ENCODE peak calls at places on chromosome 17, in six cellular contexts. One of them, this sample, is unnamed. For H3K4me1, the result is how much of the 10 kb centered on the place peaks cover.

GRCh38 chr17:17227608-17228520 is 9.1 kb downstream of the FLCN start:
- DNase-seq in naive thymus-derived CD4-positive, alpha-beta T cell: no peak
- DNase-seq in SJSA1: no peak
- DNase-seq in CD8-positive, alpha-beta T cell: no peak
- DNase-seq in fibroblast of lung: no peak
- DNase-seq in A673: peak
- DNase-seq in this sample: no peak

GRCh38 chr17:13209091-13209490 is 191.3 kb upstream of the ELAC2 start:
- DNase-seq in CD8-positive, alpha-beta T cell: no peak
- DNase-seq in SJSA1: no peak
- DNase-seq in naive thymus-derived CD4-positive, alpha-beta T cell: no peak
- DNase-seq in fibroblast of lung: peak
- DNase-seq in A673: no peak
- DNase-seq in this sample: no peak

GRCh38 chr17:16106161-16106891 is 106.7 kb downstream of the TTC19 start:
- DNase-seq in naive thymus-derived CD4-positive, alpha-beta T cell: no peak
- DNase-seq in SJSA1: no peak
- DNase-seq in fibroblast of lung: peak
- DNase-seq in CD8-positive, alpha-beta T cell: no peak
- DNase-seq in A673: peak
- DNase-seq in this sample: no peak

GRCh38 chr17:11644265-11645212 is 46.3 kb downstream of the DNAH9 start:
- DNase-seq in fibroblast of lung: peak
- DNase-seq in A673: peak
- DNase-seq in CD8-positive, alpha-beta T cell: peak
- DNase-seq in SJSA1: peak
- DNase-seq in naive thymus-derived CD4-positive, alpha-beta T cell: peak
- DNase-seq in this sample: peak

GRCh38 chr17:58204796-58205195 is 12.3 kb downstream of the EPX start:
- DNase-seq in CD8-positive, alpha-beta T cell: no peak
- DNase-seq in fibroblast of lung: peak
- DNase-seq in naive thymus-derived CD4-positive, alpha-beta T cell: no peak
- DNase-seq in A673: no peak
- DNase-seq in SJSA1: no peak
- DNase-seq in this sample: no peak

GRCh38 chr17:50003916-50004315 is 8.9 kb upstream of the DLX3 start:
- DNase-seq in fibroblast of lung: no peak
- DNase-seq in SJSA1: no peak
- DNase-seq in CD8-positive, alpha-beta T cell: no peak
- DNase-seq in A673: no peak
- DNase-seq in naive thymus-derived CD4-positive, alpha-beta T cell: no peak
- DNase-seq in this sample: no peak

GRCh38 chr17:17648762-17649161 is 32.5 kb upstream of the RAI1 start:
- DNase-seq in SJSA1: peak
- DNase-seq in naive thymus-derived CD4-positive, alpha-beta T cell: no peak
- DNase-seq in A673: no peak
- DNase-seq in CD8-positive, alpha-beta T cell: no peak
- DNase-seq in fibroblast of lung: no peak
- DNase-seq in this sample: no peak

GRCh38 chr17:35605753-35606152 is 18.6 kb downstream of the AP2B1 start:
- DNase-seq in naive thymus-derived CD4-positive, alpha-beta T cell: no peak
- DNase-seq in A673: no peak
- DNase-seq in CD8-positive, alpha-beta T cell: no peak
- DNase-seq in fibroblast of lung: peak
- DNase-seq in SJSA1: no peak
- DNase-seq in this sample: no peak

GRCh38 chr17:57604771-57605733 is 140.0 kb downstream of the CCDC182 start:
- DNase-seq in SJSA1: no peak
- DNase-seq in naive thymus-derived CD4-positive, alpha-beta T cell: peak
- DNase-seq in CD8-positive, alpha-beta T cell: peak
- DNase-seq in fibroblast of lung: peak
- DNase-seq in A673: peak
- DNase-seq in this sample: peak

GRCh38 chr17:4142107-4142900 is 526 bp downstream of the ZZEF1 start:
- DNase-seq in SJSA1: no peak
- DNase-seq in A673: peak
- DNase-seq in naive thymus-derived CD4-positive, alpha-beta T cell: no peak
- DNase-seq in fibroblast of lung: peak
- DNase-seq in CD8-positive, alpha-beta T cell: peak
- DNase-seq in this sample: peak

GRCh38 chr17:82020874-82021727 is 1.6 kb downstream of the CENPX start:
- DNase-seq in A673: peak
- DNase-seq in naive thymus-derived CD4-positive, alpha-beta T cell: peak
- DNase-seq in CD8-positive, alpha-beta T cell: peak
- DNase-seq in SJSA1: peak
- DNase-seq in fibroblast of lung: peak
- DNase-seq in this sample: no peak
- H3K4me1 ChIP-seq in A673: under half
- H3K4me1 ChIP-seq in naive thymus-derived CD4-positive, alpha-beta T cell: under half
- H3K4me1 ChIP-seq in CD8-positive, alpha-beta T cell: under half
- H3K4me1 ChIP-seq in SJSA1: under half
- H3K4me1 ChIP-seq in fibroblast of lung: under half
- H3K4me1 ChIP-seq in this sample: under half

GRCh38 chr17:5785867-5786509 is 201.7 kb upstream of the NLRP1 start:
- DNase-seq in SJSA1: peak
- DNase-seq in fibroblast of lung: peak
- DNase-seq in naive thymus-derived CD4-positive, alpha-beta T cell: no peak
- DNase-seq in A673: peak
- DNase-seq in CD8-positive, alpha-beta T cell: no peak
- DNase-seq in this sample: no peak
- H3K27ac ChIP-seq in SJSA1: peak
- H3K27ac ChIP-seq in fibroblast of lung: peak
- H3K27ac ChIP-seq in naive thymus-derived CD4-positive, alpha-beta T cell: no peak
- H3K27ac ChIP-seq in A673: no peak
- H3K27ac ChIP-seq in CD8-positive, alpha-beta T cell: no peak
- H3K27ac ChIP-seq in this sample: no peak

DNA sequence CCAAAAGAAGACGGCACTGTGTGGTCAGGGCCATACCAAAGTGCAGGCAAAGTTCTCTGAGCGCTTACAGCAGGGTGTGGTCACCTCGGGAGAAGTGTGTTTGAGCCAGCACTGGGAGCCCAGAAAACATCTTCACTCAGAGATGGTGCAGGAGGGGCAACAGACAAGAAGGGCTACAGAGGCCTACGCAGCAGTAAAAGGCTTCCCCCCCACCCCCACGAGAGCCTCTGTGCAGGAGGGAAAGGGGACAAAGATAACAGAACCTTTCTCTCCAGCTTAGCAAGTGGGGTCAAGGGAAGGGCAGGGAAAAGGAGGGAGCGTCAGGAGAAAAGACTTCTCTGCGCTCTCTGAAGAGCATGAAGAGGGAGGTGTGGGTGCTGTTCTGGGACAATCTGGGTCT is 2.8 kb downstream of the VAT1 start:
- DNase-seq in fibroblast of lung: no peak
- DNase-seq in SJSA1: no peak
- DNase-seq in A673: no peak
- DNase-seq in CD8-positive, alpha-beta T cell: no peak
- DNase-seq in naive thymus-derived CD4-positive, alpha-beta T cell: no peak
- DNase-seq in this sample: peak
- H3K4me1 ChIP-seq in fibroblast of lung: under half
- H3K4me1 ChIP-seq in SJSA1: under half
- H3K4me1 ChIP-seq in A673: under half
- H3K4me1 ChIP-seq in CD8-positive, alpha-beta T cell: under half
- H3K4me1 ChIP-seq in naive thymus-derived CD4-positive, alpha-beta T cell: under half
- H3K4me1 ChIP-seq in this sample: under half

DNA sequence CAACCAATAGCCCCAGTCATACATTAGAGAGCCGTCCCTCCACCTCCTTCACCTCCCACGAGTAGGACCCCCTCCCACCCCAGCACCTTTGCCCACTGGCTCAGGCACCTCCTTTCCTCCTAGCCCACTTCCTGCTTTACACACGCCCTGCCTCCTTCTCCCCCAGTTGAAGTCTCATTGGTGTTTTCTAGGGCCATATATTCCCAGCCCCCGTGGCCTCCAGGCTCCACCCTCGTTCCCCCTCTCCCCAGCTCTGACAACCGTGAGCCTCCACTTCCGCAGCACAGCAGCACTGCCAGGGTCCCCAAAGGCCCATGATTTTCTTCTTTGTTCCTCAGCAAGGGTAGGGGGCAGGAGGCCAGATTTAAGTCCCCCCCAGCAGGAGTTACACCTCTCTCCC is 340.3 kb upstream of the TNRC6C start:
- DNase-seq in naive thymus-derived CD4-positive, alpha-beta T cell: no peak
- DNase-seq in CD8-positive, alpha-beta T cell: no peak
- DNase-seq in fibroblast of lung: no peak
- DNase-seq in SJSA1: no peak
- DNase-seq in A673: no peak
- DNase-seq in this sample: no peak
- H3K27ac ChIP-seq in naive thymus-derived CD4-positive, alpha-beta T cell: no peak
- H3K27ac ChIP-seq in CD8-positive, alpha-beta T cell: no peak
- H3K27ac ChIP-seq in fibroblast of lung: no peak
- H3K27ac ChIP-seq in SJSA1: no peak
- H3K27ac ChIP-seq in A673: no peak
- H3K27ac ChIP-seq in this sample: no peak

GRCh38 chr17:2023256-2023655 is 1.9 kb downstream of the RTN4RL1 start:
- DNase-seq in fibroblast of lung: no peak
- DNase-seq in CD8-positive, alpha-beta T cell: no peak
- DNase-seq in SJSA1: no peak
- DNase-seq in naive thymus-derived CD4-positive, alpha-beta T cell: no peak
- DNase-seq in A673: no peak
- DNase-seq in this sample: no peak
- H3K4me1 ChIP-seq in fibroblast of lung: under half
- H3K4me1 ChIP-seq in CD8-positive, alpha-beta T cell: under half
- H3K4me1 ChIP-seq in SJSA1: under half
- H3K4me1 ChIP-seq in naive thymus-derived CD4-positive, alpha-beta T cell: under half
- H3K4me1 ChIP-seq in A673: under half
- H3K4me1 ChIP-seq in this sample: under half

GRCh38 chr17:45098081-45098868 is 34.0 kb downstream of the PLCD3 start:
- DNase-seq in naive thymus-derived CD4-positive, alpha-beta T cell: no peak
- DNase-seq in SJSA1: no peak
- DNase-seq in CD8-positive, alpha-beta T cell: no peak
- DNase-seq in A673: no peak
- DNase-seq in fibroblast of lung: no peak
- DNase-seq in this sample: no peak
- H3K27ac ChIP-seq in naive thymus-derived CD4-positive, alpha-beta T cell: no peak
- H3K27ac ChIP-seq in SJSA1: no peak
- H3K27ac ChIP-seq in CD8-positive, alpha-beta T cell: no peak
- H3K27ac ChIP-seq in A673: no peak
- H3K27ac ChIP-seq in fibroblast of lung: peak
- H3K27ac ChIP-seq in this sample: no peak